ENCODE peak calls at places on chromosomes 4 and X, in ten cellular contexts. K is testis, A is cardiac muscle cell, Q is endodermal cell, O is adrenal gland, I is left ventricle myocardium inferior, R is Peyer's patch, L is pancreas, Y is tibial nerve, F is psoas muscle. V is an unnamed sample.

GRCh38 chr4:173432430-173432829 is 33.5 kb upstream of the SCRG1 start:
- DNase-seq in A (no peak), O (no peak), I (no peak), R (no peak), L (no peak), F (no peak), Q (no peak), K (no peak), Y (no peak), V (no peak)

GRCh38 chrX:105758784-105759183 is 63.6 kb upstream of the NRK start:
- DNase-seq in I (no peak), O (no peak), Y (no peak), K (peak; percentile 25), R (no peak), Q (no peak), A (no peak), L (no peak), F (no peak), V (no peak)

GRCh38 chr4:56206258-56206657 is 181.0 kb downstream of the AASDH start:
- DNase-seq in L (no peak), Y (no peak), F (no peak), R (no peak), K (no peak), Q (no peak), I (no peak), O (no peak), A (no peak), V (no peak)

GRCh38 chrX:33726281-33727160 is 405.6 kb downstream of the FAM47A start:
- DNase-seq in Q (peak; percentile 59), F (peak; percentile 54), I (no peak), A (peak; percentile 30), L (peak; percentile 37), O (no peak), Y (no peak), K (no peak), R (no peak), V (no peak)

GRCh38 chr4:101264993-101265815 is 82.1 kb downstream of the PPP3CA start:
- DNase-seq in Y (no peak), R (no peak), O (no peak), A (no peak), K (no peak), Q (no peak), F (no peak), L (no peak), I (no peak), V (no peak)

GRCh38 chr4:80926446-80926845 is 104.1 kb upstream of the BMP3 start:
- DNase-seq in R (no peak), Y (no peak), F (no peak), A (no peak), L (no peak), O (no peak), Q (no peak), I (no peak), K (no peak), V (peak; percentile 21)

GRCh38 chrX:136148391-136148790 is 1.1 kb downstream of the FHL1 start:
- DNase-seq in O (no peak), R (no peak), Q (no peak), F (no peak), I (no peak), Y (no peak), L (no peak), A (no peak), K (no peak), V (no peak)

GRCh38 chrX:69065451-69065850 is 99.8 kb downstream of the PJA1 start:
- DNase-seq in O (no peak), I (no peak), A (no peak), R (no peak), Y (no peak), L (peak; percentile 29), K (no peak), Q (peak; percentile 33), F (no peak), V (peak; percentile 13)

GRCh38 chr4:113761682-113762060 is at the start of gene CAMK2D:
- DNase-seq in O (peak; percentile 94), K (peak; percentile 94), I (peak; percentile 89), Y (peak; percentile 66), R (peak; percentile 77), L (peak; percentile 93), A (peak; percentile 86), Q (peak; percentile 88), F (peak; percentile 93), V (peak; percentile 86)

GRCh38 chrX:138885886-138886285 is 174.4 kb upstream of the FGF13 start:
- DNase-seq in F (no peak), Y (no peak), I (no peak), R (no peak), L (no peak), K (no peak), Q (no peak), A (no peak), O (no peak), V (peak; percentile 54)

GRCh38 chr4:63505714-63506460 is 903.4 kb downstream of the TECRL start:
- DNase-seq in O (no peak), K (no peak), Q (peak; percentile 60), F (no peak), A (peak; percentile 42), R (no peak), I (no peak), Y (no peak), L (peak; percentile 6), V (no peak)

GRCh38 chrX:68363984-68364383 is 69.3 kb downstream of the OPHN1 start:
- DNase-seq in A (peak; percentile 5), F (no peak), Q (no peak), K (no peak), L (no peak), O (no peak), Y (no peak), I (no peak), R (no peak), V (no peak)

GRCh38 chrX:97968376-97969104 is 1084.8 kb downstream of the RPA4 start:
- DNase-seq in Q (no peak), L (no peak), A (no peak), K (no peak), Y (no peak), O (no peak), R (no peak), F (no peak), I (no peak), V (no peak)

GRCh38 chr4:108607426-108607825 is 12.9 kb upstream of the RPL34 start:
- DNase-seq in Q (no peak), A (no peak), Y (no peak), F (no peak), I (no peak), O (no peak), R (no peak), L (no peak), K (no peak), V (no peak)

DNA sequence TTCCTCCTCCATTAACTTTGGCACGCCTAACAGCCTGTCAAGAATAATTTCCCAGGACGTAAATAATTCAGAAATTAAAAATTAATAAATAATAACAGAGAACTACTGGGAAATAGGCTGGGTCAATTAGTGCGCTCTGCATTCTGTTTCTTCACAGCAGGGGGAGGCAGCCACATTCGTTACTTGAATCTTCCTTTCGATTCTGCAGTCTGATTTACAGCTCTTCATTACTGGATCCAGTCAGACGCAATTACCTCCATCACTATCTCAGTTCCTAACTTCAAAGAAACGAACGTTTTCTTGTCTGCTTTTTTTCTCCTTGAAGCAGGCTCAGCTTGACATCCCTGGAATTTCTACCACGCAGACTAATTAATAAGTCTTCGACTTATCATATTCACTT is 9.0 kb upstream of the RPL34 start:
- DNase-seq in I (no peak), K (peak; percentile 51), R (no peak), Y (no peak), L (no peak), O (peak; percentile 20), Q (no peak), F (no peak), A (no peak), V (peak; percentile 32)
- TF ChIP-seq CTCF in I (peak; percentile 27), K (peak; percentile 26), R (no peak), Y (peak; percentile 23), L (no peak), O (peak; percentile 39), Q (peak; percentile 16), F (no peak), A (peak; percentile 56), V (peak; percentile 40)

GRCh38 chr4:98648602-98649001 is 9.8 kb downstream of the TSPAN5 start:
- DNase-seq in K (peak; percentile 75), Q (no peak), Y (no peak), O (no peak), R (no peak), I (no peak), L (no peak), F (no peak), A (no peak), V (peak; percentile 11)

GRCh38 chr4:98653890-98654867 is 4.2 kb downstream of the TSPAN5 start:
- DNase-seq in K (no peak), R (no peak), F (no peak), A (no peak), Q (no peak), O (no peak), L (no peak), Y (no peak), I (no peak), V (peak; percentile 88)

GRCh38 chr4:98657531-98658286 is 702 bp downstream of the TSPAN5 start:
- DNase-seq in R (peak; percentile 44), K (peak; percentile 85), F (peak; percentile 32), I (peak; percentile 22), A (peak; percentile 65), L (no peak), Q (peak; percentile 79), O (no peak), Y (no peak), V (peak; percentile 69)

GRCh38 chr4:98656443-98656842 is 2.0 kb downstream of the TSPAN5 start:
- DNase-seq in L (no peak), I (no peak), K (no peak), Q (no peak), R (no peak), Y (no peak), A (no peak), F (no peak), O (no peak), V (no peak)

DNA sequence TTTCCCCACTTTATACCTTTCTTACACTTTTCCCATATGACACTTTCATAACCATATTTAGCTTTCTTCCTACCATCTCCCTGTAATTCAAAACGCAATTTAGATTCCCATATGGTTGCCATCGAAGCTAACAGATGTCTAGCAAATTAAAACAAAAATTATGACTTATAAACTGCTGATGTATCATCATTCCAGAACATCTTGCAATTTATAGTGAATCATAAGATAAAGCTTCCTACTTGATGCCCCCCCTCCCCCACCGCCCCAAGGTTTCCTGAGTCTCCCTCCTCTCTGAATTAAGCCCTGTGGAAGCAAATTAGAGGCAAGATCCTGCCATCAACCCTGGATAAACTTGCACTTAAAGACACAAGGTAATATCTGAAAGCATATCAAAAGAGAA is 5.4 kb downstream of the TSPAN5 start:
- DNase-seq in Q (no peak), R (no peak), K (no peak), F (no peak), I (no peak), O (no peak), Y (no peak), A (no peak), L (no peak), V (peak; percentile 41)
- H3K4me3 ChIP-seq in Q (no peak overlapping the region), R (no peak overlapping the region), K (no peak overlapping the region), F (no peak overlapping the region), I (no peak overlapping the region), O (no peak overlapping the region), Y (no peak overlapping the region), A (no peak overlapping the region), L (no peak overlapping the region), V (no peak overlapping the region)

GRCh38 chrX:25275159-25275558 is 259.4 kb upstream of the ARX start:
- DNase-seq in Q (no peak), A (no peak), I (no peak), O (no peak), F (no peak), Y (no peak), R (no peak), K (no peak), L (no peak), V (no peak)
- TF ChIP-seq CTCF in Q (peak; percentile 49), A (no peak), I (no peak), O (no peak), F (peak; percentile 32), Y (no peak), R (no peak), K (no peak), L (no peak), V (no peak)

GRCh38 chr4:68346461-68346860 is 3.4 kb downstream of the YTHDC1 start:
- DNase-seq in R (no peak), F (no peak), O (no peak), L (no peak), Y (no peak), K (no peak), A (no peak), Q (no peak), I (no peak), V (no peak)
- H3K4me3 ChIP-seq in R (no peak overlapping the region), F (peak overlapping the region; percentile 96), O (no peak overlapping the region), L (no peak overlapping the region), Y (no peak overlapping the region), K (no peak overlapping the region), A (peak overlapping the region; percentile 99), Q (peak overlapping the region; percentile 95), I (peak overlapping the region; percentile 94), V (no peak overlapping the region)